ENCODE peak calls at places on chromosomes 13 and 19, in eight cellular contexts. One of them, this sample, is unnamed. For H3K36me3, the result is how much of the 10 kb centered on the place peaks cover.

GRCh38 chr19:17481986-17482385 is 11.7 kb downstream of the SLC27A1 start:
- DNase-seq in H1: no peak
- DNase-seq in breast epithelium: no peak
- DNase-seq in SK-N-SH: no peak
- DNase-seq in GM23338: no peak
- DNase-seq in stomach: no peak
- DNase-seq in sigmoid colon: no peak
- DNase-seq in transverse colon: no peak
- DNase-seq in this sample: no peak

GRCh38 chr13:70732611-70733010 is 624.4 kb upstream of the KLHL1 start:
- DNase-seq in H1: no peak
- DNase-seq in stomach: no peak
- DNase-seq in sigmoid colon: no peak
- DNase-seq in GM23338: no peak
- DNase-seq in breast epithelium: no peak
- DNase-seq in SK-N-SH: no peak
- DNase-seq in transverse colon: no peak
- DNase-seq in this sample: no peak

GRCh38 chr13:43918636-43919035 is 38.9 kb downstream of the LACC1 start:
- DNase-seq in transverse colon: no peak
- DNase-seq in GM23338: no peak
- DNase-seq in breast epithelium: no peak
- DNase-seq in sigmoid colon: no peak
- DNase-seq in stomach: no peak
- DNase-seq in SK-N-SH: no peak
- DNase-seq in H1: no peak
- DNase-seq in this sample: no peak

GRCh38 chr13:33137726-33138125 is 121.5 kb downstream of the KL start:
- DNase-seq in transverse colon: no peak
- DNase-seq in breast epithelium: no peak
- DNase-seq in SK-N-SH: no peak
- DNase-seq in stomach: no peak
- DNase-seq in H1: no peak
- DNase-seq in sigmoid colon: no peak
- DNase-seq in GM23338: no peak
- DNase-seq in this sample: no peak

GRCh38 chr19:54162241-54162805 is 2.8 kb upstream of the LENG1 start:
- DNase-seq in SK-N-SH: peak
- DNase-seq in H1: peak
- DNase-seq in sigmoid colon: peak
- DNase-seq in GM23338: peak
- DNase-seq in transverse colon: peak
- DNase-seq in breast epithelium: peak
- DNase-seq in stomach: peak
- DNase-seq in this sample: no peak

GRCh38 chr13:92530364-92530763 is 696.2 kb upstream of the GPC6 start:
- DNase-seq in breast epithelium: no peak
- DNase-seq in H1: no peak
- DNase-seq in SK-N-SH: no peak
- DNase-seq in sigmoid colon: no peak
- DNase-seq in GM23338: no peak
- DNase-seq in stomach: no peak
- DNase-seq in transverse colon: no peak
- DNase-seq in this sample: no peak

GRCh38 chr19:1296575-1297271 is 11.1 kb downstream of the EFNA2 start:
- DNase-seq in GM23338: no peak
- DNase-seq in transverse colon: no peak
- DNase-seq in stomach: no peak
- DNase-seq in SK-N-SH: no peak
- DNase-seq in H1: no peak
- DNase-seq in sigmoid colon: no peak
- DNase-seq in breast epithelium: no peak
- DNase-seq in this sample: no peak

GRCh38 chr13:98265669-98266551 is 88.8 kb upstream of the RNF113B start:
- DNase-seq in SK-N-SH: no peak
- DNase-seq in stomach: peak
- DNase-seq in GM23338: no peak
- DNase-seq in transverse colon: peak
- DNase-seq in breast epithelium: no peak
- DNase-seq in H1: no peak
- DNase-seq in sigmoid colon: no peak
- DNase-seq in this sample: peak

GRCh38 chr13:28094311-28094710 is 6.1 kb downstream of the FLT3 start:
- DNase-seq in breast epithelium: no peak
- DNase-seq in stomach: no peak
- DNase-seq in H1: no peak
- DNase-seq in transverse colon: no peak
- DNase-seq in GM23338: no peak
- DNase-seq in sigmoid colon: no peak
- DNase-seq in SK-N-SH: no peak
- DNase-seq in this sample: no peak

DNA sequence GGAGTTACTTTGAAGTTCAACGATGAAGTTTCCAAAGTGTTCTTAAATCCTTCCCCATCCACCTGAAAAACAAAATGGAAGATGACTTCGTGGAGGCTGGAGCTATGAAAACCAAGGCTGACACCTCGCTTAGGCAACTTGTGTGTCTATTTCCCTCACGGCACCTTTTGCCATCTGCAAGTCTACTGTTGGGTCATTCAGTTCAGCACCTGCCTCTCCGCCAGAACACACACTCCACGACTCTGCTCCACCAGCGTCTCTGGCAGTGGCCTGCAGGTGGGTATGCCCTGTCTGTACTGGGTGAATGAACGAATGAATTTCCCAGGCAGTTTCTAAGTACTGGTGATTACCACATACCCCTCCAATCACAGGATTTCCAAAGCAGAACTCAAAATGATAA is 9.1 kb downstream of the SAFB2 start:
- DNase-seq in breast epithelium: no peak
- DNase-seq in H1: no peak
- DNase-seq in GM23338: no peak
- DNase-seq in sigmoid colon: peak
- DNase-seq in transverse colon: no peak
- DNase-seq in SK-N-SH: no peak
- DNase-seq in stomach: no peak
- DNase-seq in this sample: no peak
- TF ChIP-seq POLR2AphosphoS5 in breast epithelium: no peak
- TF ChIP-seq POLR2AphosphoS5 in H1: no peak
- TF ChIP-seq POLR2AphosphoS5 in GM23338: no peak
- TF ChIP-seq POLR2AphosphoS5 in sigmoid colon: no peak
- TF ChIP-seq POLR2AphosphoS5 in transverse colon: no peak
- TF ChIP-seq POLR2AphosphoS5 in SK-N-SH: no peak
- TF ChIP-seq POLR2AphosphoS5 in stomach: no peak
- TF ChIP-seq POLR2AphosphoS5 in this sample: no peak

DNA sequence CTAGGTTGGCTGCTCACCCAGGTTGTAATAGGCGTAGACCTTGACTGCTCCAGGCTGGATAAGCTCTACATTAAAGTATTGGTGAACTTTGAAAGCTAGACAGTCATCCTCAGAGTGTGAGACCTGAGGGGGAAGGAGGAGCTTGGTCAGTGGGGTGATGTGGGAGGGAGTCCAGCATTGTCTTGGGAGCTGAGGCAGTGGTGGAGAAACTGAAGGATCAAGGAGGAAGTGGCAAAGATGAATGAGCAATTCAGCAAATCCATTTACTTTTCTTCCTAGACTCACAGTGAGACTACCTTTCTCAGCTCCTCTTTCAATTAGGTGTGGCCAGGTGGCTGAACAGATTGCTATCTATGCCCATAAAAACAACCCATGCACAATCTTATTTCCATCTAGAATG is 10.2 kb upstream of the TNFSF14 start:
- DNase-seq in sigmoid colon: no peak
- DNase-seq in H1: no peak
- DNase-seq in GM23338: no peak
- DNase-seq in SK-N-SH: no peak
- DNase-seq in breast epithelium: no peak
- DNase-seq in stomach: no peak
- DNase-seq in transverse colon: no peak
- DNase-seq in this sample: no peak
- H3K36me3 ChIP-seq in sigmoid colon: under half
- H3K36me3 ChIP-seq in H1: under half
- H3K36me3 ChIP-seq in GM23338: under half
- H3K36me3 ChIP-seq in SK-N-SH: under half
- H3K36me3 ChIP-seq in breast epithelium: under half
- H3K36me3 ChIP-seq in stomach: under half
- H3K36me3 ChIP-seq in transverse colon: under half
- H3K36me3 ChIP-seq in this sample: under half

GRCh38 chr19:57389730-57390598 is at the start of gene ZNF548:
- DNase-seq in stomach: peak
- DNase-seq in breast epithelium: peak
- DNase-seq in sigmoid colon: peak
- DNase-seq in transverse colon: peak
- DNase-seq in H1: peak
- DNase-seq in GM23338: peak
- DNase-seq in SK-N-SH: peak
- DNase-seq in this sample: no peak

GRCh38 chr19:57398868-57399267 is 9.2 kb downstream of the ZNF548 start:
- DNase-seq in sigmoid colon: no peak
- DNase-seq in transverse colon: no peak
- DNase-seq in breast epithelium: no peak
- DNase-seq in SK-N-SH: no peak
- DNase-seq in H1: no peak
- DNase-seq in stomach: no peak
- DNase-seq in GM23338: no peak
- DNase-seq in this sample: no peak

DNA sequence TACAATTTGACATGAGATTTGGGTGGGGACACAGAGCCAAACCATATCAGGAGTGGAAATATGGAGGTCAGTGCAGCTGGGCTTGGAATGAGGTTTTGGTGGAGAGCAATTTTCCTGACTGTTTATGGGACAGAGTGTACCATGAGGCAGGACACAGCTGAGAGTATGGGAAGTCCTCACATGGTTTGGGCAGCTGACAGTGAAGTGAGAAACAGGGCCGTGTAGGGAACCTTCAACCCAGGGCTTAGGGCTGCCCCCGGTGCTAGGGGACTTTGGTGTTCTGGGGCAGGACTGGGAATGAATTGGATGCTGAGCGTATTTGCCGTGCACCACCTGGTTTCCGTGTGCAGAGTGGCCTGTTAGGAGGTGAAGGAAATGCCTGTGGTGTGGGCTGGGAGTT is 6.1 kb downstream of the ZNF548 start:
- DNase-seq in breast epithelium: no peak
- DNase-seq in H1: no peak
- DNase-seq in SK-N-SH: no peak
- DNase-seq in GM23338: no peak
- DNase-seq in transverse colon: no peak
- DNase-seq in stomach: no peak
- DNase-seq in sigmoid colon: no peak
- DNase-seq in this sample: no peak
- H3K4me3 ChIP-seq in breast epithelium: no peak
- H3K4me3 ChIP-seq in H1: no peak
- H3K4me3 ChIP-seq in SK-N-SH: no peak
- H3K4me3 ChIP-seq in GM23338: no peak
- H3K4me3 ChIP-seq in transverse colon: no peak
- H3K4me3 ChIP-seq in stomach: no peak
- H3K4me3 ChIP-seq in sigmoid colon: no peak
- H3K4me3 ChIP-seq in this sample: no peak

GRCh38 chr19:47447470-47448359 is 24.0 kb downstream of the SLC8A2 start:
- DNase-seq in GM23338: peak
- DNase-seq in breast epithelium: no peak
- DNase-seq in transverse colon: peak
- DNase-seq in H1: peak
- DNase-seq in sigmoid colon: no peak
- DNase-seq in SK-N-SH: peak
- DNase-seq in stomach: peak
- DNase-seq in this sample: no peak

GRCh38 chr19:47448360-47448727 is 23.3 kb downstream of the SLC8A2 start:
- DNase-seq in GM23338: no peak
- DNase-seq in SK-N-SH: no peak
- DNase-seq in transverse colon: no peak
- DNase-seq in sigmoid colon: no peak
- DNase-seq in stomach: no peak
- DNase-seq in H1: no peak
- DNase-seq in breast epithelium: no peak
- DNase-seq in this sample: no peak

GRCh38 chr19:47446534-47447469 is 24.9 kb downstream of the SLC8A2 start:
- DNase-seq in GM23338: peak
- DNase-seq in breast epithelium: no peak
- DNase-seq in H1: peak
- DNase-seq in transverse colon: peak
- DNase-seq in SK-N-SH: peak
- DNase-seq in stomach: peak
- DNase-seq in sigmoid colon: no peak
- DNase-seq in this sample: no peak

GRCh38 chr19:47445937-47446402 is 25.7 kb downstream of the SLC8A2 start:
- DNase-seq in stomach: peak
- DNase-seq in GM23338: peak
- DNase-seq in sigmoid colon: no peak
- DNase-seq in H1: peak
- DNase-seq in transverse colon: peak
- DNase-seq in SK-N-SH: peak
- DNase-seq in breast epithelium: no peak
- DNase-seq in this sample: no peak

GRCh38 chr19:47450478-47450877 is 21.2 kb downstream of the SLC8A2 start:
- DNase-seq in stomach: no peak
- DNase-seq in breast epithelium: no peak
- DNase-seq in GM23338: no peak
- DNase-seq in sigmoid colon: no peak
- DNase-seq in transverse colon: no peak
- DNase-seq in H1: no peak
- DNase-seq in SK-N-SH: no peak
- DNase-seq in this sample: no peak
- TF ChIP-seq POLR2AphosphoS5 in stomach: no peak
- TF ChIP-seq POLR2AphosphoS5 in breast epithelium: no peak
- TF ChIP-seq POLR2AphosphoS5 in GM23338: no peak
- TF ChIP-seq POLR2AphosphoS5 in sigmoid colon: no peak
- TF ChIP-seq POLR2AphosphoS5 in transverse colon: no peak
- TF ChIP-seq POLR2AphosphoS5 in H1: no peak
- TF ChIP-seq POLR2AphosphoS5 in SK-N-SH: no peak
- TF ChIP-seq POLR2AphosphoS5 in this sample: no peak

GRCh38 chr19:46383171-46383815 is 30.1 kb downstream of the CCDC8 start:
- DNase-seq in breast epithelium: no peak
- DNase-seq in SK-N-SH: no peak
- DNase-seq in GM23338: no peak
- DNase-seq in stomach: no peak
- DNase-seq in sigmoid colon: peak
- DNase-seq in transverse colon: no peak
- DNase-seq in H1: no peak
- DNase-seq in this sample: peak
- H3K36me3 ChIP-seq in breast epithelium: under half
- H3K36me3 ChIP-seq in SK-N-SH: half or more
- H3K36me3 ChIP-seq in GM23338: under half
- H3K36me3 ChIP-seq in stomach: half or more
- H3K36me3 ChIP-seq in sigmoid colon: under half
- H3K36me3 ChIP-seq in transverse colon: under half
- H3K36me3 ChIP-seq in H1: under half
- H3K36me3 ChIP-seq in this sample: under half

GRCh38 chr19:11578342-11579142 is 1.1 kb upstream of the ACP5 start:
- DNase-seq in SK-N-SH: peak
- DNase-seq in sigmoid colon: peak
- DNase-seq in H1: peak
- DNase-seq in breast epithelium: no peak
- DNase-seq in transverse colon: peak
- DNase-seq in GM23338: peak
- DNase-seq in stomach: peak
- DNase-seq in this sample: no peak
- H3K4me3 ChIP-seq in SK-N-SH: no peak
- H3K4me3 ChIP-seq in sigmoid colon: peak
- H3K4me3 ChIP-seq in H1: peak
- H3K4me3 ChIP-seq in breast epithelium: peak
- H3K4me3 ChIP-seq in transverse colon: peak
- H3K4me3 ChIP-seq in GM23338: peak
- H3K4me3 ChIP-seq in stomach: peak
- H3K4me3 ChIP-seq in this sample: peak